ENCODE peak calls at places on chromosomes 7 and 10, in seven cellular contexts. T is GM23248; O is A549; I is CD4-positive, CD25-positive, alpha-beta regulatory T cell; U is uterus; V is choroid plexus epithelial cell; D is hepatocyte. N is an unnamed sample.

GRCh38 chr10:97849491-97850402 is at the start of gene GOLGA7B:
- DNase-seq in U (no peak), V (peak), O (no peak), I (peak), T (peak), D (peak), N (no peak)

GRCh38 chr10:103789771-103790201 is 65.6 kb downstream of the SH3PXD2A start:
- DNase-seq in I (no peak), T (no peak), O (no peak), U (no peak), D (peak), V (no peak), N (no peak)

GRCh38 chr10:46544989-46545791 is 11.3 kb downstream of the GPRIN2 start:
- DNase-seq in I (no peak), D (no peak), V (peak), T (peak), U (no peak), O (peak), N (no peak)

GRCh38 chr10:96588601-96589419 is 2.0 kb upstream of the TM9SF3 start:
- DNase-seq in O (no peak), T (peak), D (no peak), I (no peak), V (no peak), U (no peak), N (no peak)

GRCh38 chr7:3346082-3346481 is 45.0 kb downstream of the SDK1 start:
- DNase-seq in T (no peak), O (no peak), V (no peak), D (no peak), U (no peak), I (no peak), N (no peak)

GRCh38 chr7:106568680-106569499 is 92.1 kb downstream of the CCDC71L start:
- DNase-seq in U (no peak), T (peak), I (no peak), O (peak), V (peak), D (peak), N (peak)

GRCh38 chr7:132966731-132967130 is 115.2 kb downstream of the CHCHD3 start:
- DNase-seq in I (no peak), O (no peak), U (no peak), V (no peak), T (peak), D (no peak), N (peak)

GRCh38 chr10:117924820-117925219 is 121.9 kb downstream of the RAB11FIP2 start:
- DNase-seq in V (no peak), U (no peak), O (no peak), D (no peak), T (no peak), I (no peak), N (no peak)

GRCh38 chr10:62384447-62385081 is 10.4 kb downstream of the ZNF365 start:
- DNase-seq in V (no peak), U (no peak), D (no peak), O (no peak), I (no peak), T (peak), N (peak)

GRCh38 chr7:158270856-158271413 is 316.7 kb downstream of the PTPRN2 start:
- DNase-seq in I (no peak), O (no peak), D (no peak), U (no peak), T (no peak), V (no peak), N (no peak)

GRCh38 chr10:6912424-6912823 is 332.3 kb upstream of the PRKCQ start:
- DNase-seq in D (peak), T (no peak), O (peak), U (peak), V (no peak), I (no peak), N (no peak)

GRCh38 chr7:7564323-7564780 is 2.3 kb upstream of the MIOS start:
- DNase-seq in T (peak), O (peak), D (peak), I (no peak), U (no peak), V (peak), N (peak)

GRCh38 chr7:147245274-147245673 is 1128.7 kb downstream of the CNTNAP2 start:
- DNase-seq in U (peak), I (no peak), T (peak), D (peak), O (peak), V (peak), N (peak)

GRCh38 chr10:88194041-88194887 is 330.8 kb downstream of the PTEN start:
- DNase-seq in D (no peak), O (no peak), U (peak), V (no peak), I (peak), T (peak), N (no peak)

GRCh38 chr10:13930123-13930522 is 343.4 kb downstream of the PRPF18 start:
- DNase-seq in I (peak), T (no peak), D (no peak), V (no peak), U (no peak), O (no peak), N (no peak)

GRCh38 chr7:22849158-22849557 is 26.5 kb upstream of the TOMM7 start:
- DNase-seq in U (no peak), O (no peak), I (no peak), V (no peak), D (no peak), T (no peak), N (no peak)

GRCh38 chr10:2079603-2080078 is 342.3 kb upstream of the ADARB2 start:
- DNase-seq in V (no peak), D (peak), U (no peak), T (no peak), O (no peak), I (no peak), N (no peak)

GRCh38 chr10:31701546-31701945 is 227.1 kb downstream of the ARHGAP12 start:
- DNase-seq in O (no peak), V (no peak), D (no peak), I (no peak), U (no peak), T (no peak), N (no peak)

GRCh38 chr10:78947226-78947625 is 121.5 kb upstream of the ZMIZ1 start:
- DNase-seq in I (no peak), D (no peak), U (no peak), O (no peak), T (no peak), V (no peak), N (no peak)

GRCh38 chr10:74047304-74047703 is 49.4 kb downstream of the VCL start:
- DNase-seq in I (no peak), T (peak), O (no peak), D (no peak), V (peak), U (no peak), N (peak)

GRCh38 chr7:80082214-80082613 is 52.4 kb upstream of the GNAI1 start:
- DNase-seq in U (no peak), I (no peak), V (no peak), T (no peak), O (no peak), D (no peak), N (no peak)

GRCh38 chr10:71598673-71599072 is 120.9 kb downstream of the C10orf105 start:
- DNase-seq in V (peak), I (no peak), U (peak), D (peak), O (no peak), T (peak), N (peak)

GRCh38 chr7:1705339-1705738 is 35.3 kb downstream of the ELFN1 start:
- DNase-seq in O (no peak), V (no peak), U (no peak), D (no peak), I (no peak), T (no peak), N (no peak)

GRCh38 chr7:158705234-158705890 is 758 bp upstream of the NCAPG2 start:
- DNase-seq in O (no peak), T (peak), U (no peak), D (no peak), I (no peak), V (no peak), N (no peak)

GRCh38 chr10:96309631-96310358 is 5.6 kb downstream of the DNTT start:
- DNase-seq in I (no peak), D (no peak), U (no peak), T (no peak), V (no peak), O (no peak), N (no peak)

GRCh38 chr7:20797174-20798080 is 10.7 kb upstream of the SP8 start:
- DNase-seq in T (no peak), I (no peak), D (no peak), O (peak), V (no peak), U (no peak), N (no peak)

GRCh38 chr7:45160374-45160773 is 2.8 kb downstream of the RAMP3 start:
- DNase-seq in U (no peak), T (no peak), D (no peak), O (no peak), I (no peak), V (no peak), N (no peak)

GRCh38 chr10:11298116-11298515 is 280.4 kb downstream of the CELF2 start:
- DNase-seq in U (no peak), D (no peak), T (peak), V (peak), O (no peak), I (no peak), N (no peak)

GRCh38 chr7:114502454-114503254 is 88.0 kb downstream of the FOXP2 start:
- DNase-seq in I (no peak), O (peak), T (peak), U (no peak), D (no peak), V (peak), N (peak)

GRCh38 chr10:48469516-48470020 is 135.3 kb downstream of the ARHGAP22 start:
- DNase-seq in V (no peak), O (no peak), I (no peak), U (no peak), T (no peak), D (no peak), N (no peak)

GRCh38 chr7:143308632-143309031 is 7.3 kb upstream of the CLCN1 start:
- DNase-seq in T (no peak), U (no peak), I (no peak), V (no peak), D (no peak), O (no peak), N (no peak)

GRCh38 chr10:67036808-67037207 is 111.0 kb downstream of the LRRTM3 start:
- DNase-seq in D (no peak), U (no peak), I (no peak), V (no peak), O (no peak), T (no peak), N (no peak)

GRCh38 chr10:125343118-125343752 is 182.9 kb upstream of the CTBP2 start:
- DNase-seq in D (peak), T (peak), I (no peak), V (peak), U (no peak), O (peak), N (peak)

GRCh38 chr7:91517408-91517807 is 253.2 kb downstream of the FZD1 start:
- DNase-seq in D (no peak), V (peak), T (no peak), O (no peak), U (no peak), I (no peak), N (peak)

DNA sequence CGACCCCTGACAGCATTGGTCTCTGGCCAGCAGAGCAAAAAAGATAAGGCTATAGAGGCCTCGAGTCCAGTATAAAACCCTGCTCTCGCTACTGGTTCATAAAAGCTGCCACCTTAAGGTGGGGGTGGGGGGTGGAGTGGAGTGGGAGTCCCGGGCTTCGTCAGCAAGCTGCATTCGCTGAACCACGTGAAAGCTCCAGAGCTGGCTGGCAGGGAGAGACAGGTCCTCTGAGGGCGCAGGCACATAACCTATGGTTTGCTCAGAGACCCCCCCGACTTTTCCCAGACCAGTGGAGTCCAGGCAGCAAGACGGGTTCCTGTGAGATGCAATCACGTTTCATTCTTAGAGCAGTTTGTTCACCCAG is 1.4 kb downstream of the KAZALD1 start:
- DNase-seq in I (no peak), V (no peak), O (no peak), T (peak), U (no peak), D (no peak), N (no peak)
- H3K4me3 ChIP-seq in I (no peak), V (no peak), O (peak), T (peak), U (no peak), D (peak), N (peak)

GRCh38 chr10:34813626-34814227 is 1.4 kb downstream of the PARD3 start:
- DNase-seq in V (peak), O (peak), U (no peak), T (peak), I (no peak), D (peak), N (peak)

GRCh38 chr10:34811968-34812514 is 3.1 kb downstream of the PARD3 start:
- DNase-seq in T (peak), O (no peak), D (no peak), U (no peak), I (no peak), V (peak), N (peak)

GRCh38 chr10:34811126-34811967 is 3.7 kb downstream of the PARD3 start:
- DNase-seq in O (no peak), I (no peak), T (no peak), V (no peak), U (no peak), D (no peak), N (no peak)

GRCh38 chr10:34814228-34815173 is 595 bp downstream of the PARD3 start:
- DNase-seq in O (peak), I (no peak), D (peak), T (peak), V (no peak), U (peak), N (peak)

GRCh38 chr10:34812771-34813170 is 2.3 kb downstream of the PARD3 start:
- DNase-seq in T (no peak), U (no peak), V (no peak), D (no peak), O (no peak), I (no peak), N (no peak)
- H3K4me3 ChIP-seq in T (no peak), U (no peak), V (no peak), D (no peak), O (no peak), I (no peak), N (no peak)

GRCh38 chr7:134780166-134780853 is 876 bp downstream of the CALD1 start:
- DNase-seq in T (peak), I (no peak), V (no peak), O (no peak), U (no peak), D (no peak), N (peak)

GRCh38 chr7:134782121-134782623 is 2.7 kb downstream of the CALD1 start:
- DNase-seq in O (no peak), T (peak), U (no peak), V (no peak), D (no peak), I (no peak), N (peak)

GRCh38 chr7:134778941-134779740 is at the start of gene CALD1:
- DNase-seq in V (peak), I (no peak), D (peak), U (peak), T (peak), O (peak), N (peak)

GRCh38 chr7:134779741-134780065 is 269 bp downstream of the CALD1 start:
- DNase-seq in O (no peak), U (no peak), V (no peak), T (no peak), D (no peak), I (no peak), N (no peak)

DNA sequence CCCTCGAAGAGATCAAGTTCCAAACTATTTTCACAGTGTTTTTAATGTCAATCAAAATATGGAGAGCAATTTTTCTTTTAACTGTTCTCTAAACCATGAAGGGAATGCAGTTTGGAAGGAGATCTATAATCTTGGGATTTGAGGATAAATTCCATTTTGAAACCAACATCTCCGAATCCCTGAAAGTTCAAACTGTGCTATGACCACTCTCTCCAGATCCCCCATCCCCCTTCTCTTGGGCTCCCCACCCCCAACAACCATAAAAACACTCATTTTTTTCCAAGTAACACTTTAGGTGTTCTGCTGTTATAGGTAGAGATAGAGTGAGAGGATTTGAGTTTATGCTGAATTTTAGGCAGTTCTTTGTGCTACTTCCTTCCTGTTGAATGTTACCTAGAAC is 1.7 kb downstream of the CALD1 start:
- DNase-seq in V (no peak), O (no peak), I (no peak), T (no peak), U (no peak), D (no peak), N (peak)
- H3K4me3 ChIP-seq in V (peak), O (peak), I (no peak), T (peak), U (peak), D (peak), N (peak)

GRCh38 chr10:59524373-59524772 is 162.0 kb upstream of the FAM13C start:
- DNase-seq in O (no peak), U (no peak), V (no peak), T (no peak), I (no peak), D (no peak), N (no peak)

GRCh38 chr10:59517961-59518360 is 155.6 kb upstream of the FAM13C start:
- DNase-seq in I (no peak), V (no peak), D (no peak), T (no peak), U (no peak), O (no peak), N (no peak)

GRCh38 chr10:59523843-59524242 is 161.5 kb upstream of the FAM13C start:
- DNase-seq in V (no peak), T (no peak), I (no peak), U (no peak), O (no peak), D (no peak), N (no peak)
- H3K4me3 ChIP-seq in V (no peak), T (no peak), I (no peak), U (no peak), O (no peak), D (no peak), N (no peak)

DNA sequence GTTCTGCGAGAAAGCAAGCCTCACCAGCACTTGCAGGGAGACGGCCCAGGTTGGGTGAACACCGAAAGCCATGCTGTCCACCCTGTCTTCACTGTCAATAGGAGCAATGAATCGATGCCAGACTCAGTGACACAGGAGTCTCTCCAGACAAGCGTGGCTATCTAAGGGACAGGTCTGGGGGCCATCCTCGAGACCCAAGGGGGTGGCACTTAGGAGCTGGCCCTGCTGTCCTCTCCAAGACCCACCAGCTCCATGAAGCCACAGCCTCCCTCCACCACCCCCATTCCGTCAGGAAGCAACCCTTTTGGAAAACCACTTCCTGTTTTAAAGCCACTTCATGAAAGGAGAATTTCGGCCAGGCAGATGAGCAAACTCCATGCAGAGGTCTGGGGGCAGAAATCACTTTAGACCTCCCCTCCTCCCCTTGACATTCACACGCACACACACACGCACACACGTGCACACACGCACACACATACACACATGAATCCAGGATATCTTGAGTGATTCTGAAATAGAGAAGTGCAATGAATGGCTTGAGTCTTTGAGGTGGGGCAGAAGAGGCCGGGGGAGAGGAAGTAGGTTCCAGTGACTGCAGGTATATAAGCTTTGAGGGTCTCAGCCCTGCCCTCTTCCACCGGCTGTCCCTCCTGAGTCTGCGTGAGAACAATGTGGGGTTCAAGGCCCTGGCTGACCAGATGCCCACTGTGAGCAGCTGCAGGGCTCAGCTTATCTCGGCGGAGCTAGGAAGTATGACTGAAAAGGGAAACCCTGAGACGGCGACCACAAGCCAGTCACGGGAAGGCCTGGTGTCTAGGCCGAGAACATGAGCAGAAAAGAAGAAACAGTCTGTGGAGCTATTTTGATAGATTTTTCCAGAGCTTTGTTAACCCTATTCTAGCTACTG is 25.0 kb downstream of the RGS10 start:
- DNase-seq in I (peak), D (no peak), O (no peak), V (peak), U (no peak), T (peak), N (peak)
- H3K4me3 ChIP-seq in I (peak), D (no peak), O (no peak), V (no peak), U (no peak), T (no peak), N (no peak)

DNA sequence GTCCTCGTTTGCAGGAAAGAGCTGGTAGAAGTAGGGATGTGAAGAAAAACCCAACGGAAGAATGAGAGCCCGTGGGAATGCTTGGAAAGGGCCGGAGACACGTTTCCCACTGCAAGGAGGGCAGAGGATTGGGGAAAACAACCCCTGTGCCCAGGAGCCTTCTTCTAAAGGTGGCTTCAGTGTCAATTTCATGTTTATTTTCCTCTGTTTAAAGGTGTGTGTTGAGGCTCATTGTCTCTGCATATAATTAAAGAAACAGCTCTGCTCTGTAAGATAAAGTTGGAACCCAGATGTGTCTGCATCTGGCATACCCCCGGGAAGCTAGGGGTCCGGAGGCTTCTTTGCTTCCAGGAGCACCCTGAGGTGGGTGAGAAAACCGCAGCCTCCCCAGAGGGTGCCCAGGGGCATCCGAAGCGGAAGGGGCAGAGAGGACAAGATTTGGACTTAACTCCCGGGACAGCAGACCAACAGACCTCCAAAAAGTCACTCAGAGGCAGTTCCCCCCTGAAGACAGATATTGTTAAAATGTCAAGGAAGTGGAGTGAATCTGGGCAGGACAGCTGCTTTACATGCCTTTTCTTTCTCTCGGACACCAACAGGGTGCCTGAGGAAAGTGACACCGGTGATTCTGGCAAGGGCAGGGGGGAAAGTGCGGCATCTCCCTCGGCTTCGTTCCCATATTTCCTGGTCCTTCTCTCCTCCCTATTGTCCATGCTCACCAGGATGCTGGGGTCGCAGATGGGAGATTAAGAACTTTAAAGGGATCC is 8.6 kb upstream of the GATA3 start:
- DNase-seq in U (no peak), V (no peak), T (no peak), O (no peak), D (no peak), I (no peak), N (no peak)
- H3K4me3 ChIP-seq in U (no peak), V (no peak), T (peak), O (no peak), D (peak), I (peak), N (no peak)

GRCh38 chr7:70005885-70006284 is 407.6 kb downstream of the AUTS2 start:
- DNase-seq in D (no peak), U (no peak), I (no peak), T (no peak), V (no peak), O (no peak), N (no peak)

GRCh38 chr7:70000747-70001348 is 402.6 kb downstream of the AUTS2 start:
- DNase-seq in O (no peak), I (no peak), T (no peak), U (no peak), V (no peak), D (no peak), N (no peak)

GRCh38 chr7:70006411-70006920 is 408.2 kb downstream of the AUTS2 start:
- DNase-seq in O (no peak), D (peak), I (no peak), U (no peak), T (no peak), V (no peak), N (no peak)
- H3K4me3 ChIP-seq in O (no peak), D (no peak), I (no peak), U (no peak), T (no peak), V (no peak), N (no peak)

N was measured in astrocyte of the spinal cord.